ENCODE peak calls at places on chromosomes 7 and 10, in six cellular contexts. U is HFF-Myc, K is RWPE2, N is globus pallidus, X is GM06990, Y is NCI-H510A treated with DMSO at 0.1 percent for 48 hours. C is an unnamed sample.
A peak's percentile ranks its signal among the peaks of the same experiment; 100 is the strongest.

GRCh38 chr7:28083159-28083997 is 97.2 kb downstream of the JAZF1 start:
- DNase-seq in N (no peak), Y (no peak), K (no peak), U (no peak), X (no peak), C (no peak)

GRCh38 chr7:96670338-96671289 is 39.0 kb downstream of the SEM1 start:
- DNase-seq in Y (no peak), X (no peak), U (no peak), K (no peak), N (no peak), C (peak; percentile 84)

GRCh38 chr7:152231089-152231488 is 204.7 kb downstream of the KMT2C start:
- DNase-seq in N (no peak), X (no peak), Y (no peak), K (no peak), U (no peak), C (no peak)

GRCh38 chr10:99659868-99660366 is 608 bp downstream of the ENTPD7 start:
- DNase-seq in X (no peak), K (no peak), U (no peak), Y (peak; percentile 25), N (no peak), C (no peak)

GRCh38 chr10:95352684-95353083 is 61.9 kb upstream of the PDLIM1 start:
- DNase-seq in X (no peak), K (no peak), N (no peak), U (no peak), Y (no peak), C (no peak)

GRCh38 chr10:119393845-119394244 is 148.7 kb downstream of the RGS10 start:
- DNase-seq in Y (no peak), K (no peak), X (no peak), N (no peak), U (no peak), C (no peak)

GRCh38 chr7:107236857-107237256 is 68.1 kb downstream of the HBP1 start:
- DNase-seq in Y (no peak), K (no peak), X (no peak), U (no peak), N (no peak), C (no peak)

GRCh38 chr10:122515588-122516231 is 44.8 kb upstream of the DMBT1 start:
- DNase-seq in X (peak; percentile 41), Y (no peak), N (no peak), K (no peak), U (no peak), C (no peak)

C was measured in NCI-H1092 treated with DMSO at 0.1 percent for 48 hours.